ENCODE peak calls at places on chromosomes 2 and 18, in eight cellular contexts. O is heart left ventricle, H is fibroblast of lung, A is H9, B is kidney, X is A549, J is body of pancreas, C is tibial artery. F is an unnamed sample.

GRCh38 chr2:70440621-70441020 is 113.0 kb downstream of the TGFA start:
- DNase-seq in O (no peak), H (no peak), A (peak), B (no peak), X (no peak), J (no peak), C (no peak), F (peak)

GRCh38 chr18:70221156-70221910 is 15.8 kb upstream of the RTTN start:
- DNase-seq in O (peak), H (no peak), A (peak), B (no peak), X (no peak), J (no peak), C (no peak), F (no peak)

GRCh38 chr2:675982-676646 is 1.1 kb downstream of the TMEM18 start:
- DNase-seq in O (peak), H (peak), A (peak), B (peak), X (peak), J (peak), C (peak), F (no peak)

GRCh38 chr2:95384854-95385569 is 17.5 kb upstream of the FAHD2A start:
- DNase-seq in O (no peak), H (peak), A (peak), B (peak), X (no peak), J (no peak), C (peak), F (peak)

GRCh38 chr2:97697252-97698235 is 15.8 kb upstream of the ZAP70 start:
- DNase-seq in O (peak), H (peak), A (peak), B (peak), X (peak), J (peak), C (peak), F (peak)

GRCh38 chr2:27407798-27408491 is 1.4 kb downstream of the PPM1G start:
- DNase-seq in O (no peak), H (peak), A (peak), B (no peak), X (peak), J (no peak), C (no peak), F (no peak)

GRCh38 chr2:67880291-67880761 is 182.5 kb downstream of the C1D start:
- DNase-seq in O (no peak), H (no peak), A (no peak), B (peak), X (no peak), J (peak), C (peak), F (no peak)

GRCh38 chr2:177254433-177255226 is 9.9 kb downstream of the NFE2L2 start:
- DNase-seq in O (peak), H (no peak), A (peak), B (no peak), X (no peak), J (peak), C (no peak), F (no peak)

GRCh38 chr18:58290059-58290747 is 246.2 kb downstream of the NEDD4L start:
- DNase-seq in O (no peak), H (peak), A (no peak), B (no peak), X (no peak), J (no peak), C (no peak), F (no peak)

GRCh38 chr18:36762074-36762473 is 66.7 kb downstream of the TPGS2 start:
- DNase-seq in O (no peak), H (no peak), A (no peak), B (no peak), X (no peak), J (no peak), C (no peak), F (no peak)

GRCh38 chr18:36411745-36412168 is 114.2 kb downstream of the FHOD3 start:
- DNase-seq in O (no peak), H (peak), A (peak), B (no peak), X (no peak), J (no peak), C (no peak), F (no peak)

GRCh38 chr2:95344208-95344570 is 47.0 kb downstream of the KCNIP3 start:
- DNase-seq in O (no peak), H (no peak), A (no peak), B (peak), X (no peak), J (no peak), C (peak), F (no peak)

GRCh38 chr2:158890296-158890905 is 78.0 kb upstream of the TANC1 start:
- DNase-seq in O (no peak), H (no peak), A (no peak), B (no peak), X (no peak), J (no peak), C (no peak), F (no peak)

GRCh38 chr2:128405981-128406601 is 87.4 kb upstream of the HS6ST1 start:
- DNase-seq in O (no peak), H (no peak), A (no peak), B (no peak), X (no peak), J (no peak), C (peak), F (peak)

GRCh38 chr2:37625781-37626548 is 45.5 kb downstream of the CDC42EP3 start:
- DNase-seq in O (peak), H (peak), A (no peak), B (peak), X (no peak), J (no peak), C (no peak), F (no peak)

GRCh38 chr2:23418490-23418911 is 33.5 kb downstream of the KLHL29 start:
- DNase-seq in O (no peak), H (peak), A (no peak), B (no peak), X (no peak), J (no peak), C (peak), F (no peak)

GRCh38 chr2:11729362-11730212 is 16.8 kb upstream of the LPIN1 start:
- DNase-seq in O (no peak), H (no peak), A (no peak), B (no peak), X (no peak), J (no peak), C (no peak), F (no peak)

GRCh38 chr2:73925033-73925704 is 1.5 kb upstream of the DGUOK start:
- DNase-seq in O (no peak), H (no peak), A (peak), B (no peak), X (no peak), J (no peak), C (no peak), F (no peak)

GRCh38 chr2:148994341-148994740 is 44.2 kb upstream of the LYPD6B start:
- DNase-seq in O (no peak), H (no peak), A (no peak), B (no peak), X (no peak), J (peak), C (no peak), F (no peak)

GRCh38 chr18:56977771-56978170 is 169.1 kb upstream of the BOD1L2 start:
- DNase-seq in O (no peak), H (no peak), A (no peak), B (no peak), X (no peak), J (no peak), C (no peak), F (no peak)

GRCh38 chr2:36707050-36707449 is 10.5 kb downstream of the VIT start:
- DNase-seq in O (peak), H (no peak), A (no peak), B (no peak), X (no peak), J (no peak), C (no peak), F (peak)

GRCh38 chr18:62863629-62864028 is 148.3 kb downstream of the PHLPP1 start:
- DNase-seq in O (no peak), H (peak), A (no peak), B (no peak), X (no peak), J (no peak), C (no peak), F (no peak)

GRCh38 chr18:58863539-58864145 is 1.0 kb upstream of the ZNF532 start:
- DNase-seq in O (peak), H (peak), A (no peak), B (peak), X (no peak), J (peak), C (peak), F (no peak)

GRCh38 chr2:151816858-151817257 is 11.4 kb downstream of the ARL5A start:
- DNase-seq in O (no peak), H (no peak), A (no peak), B (no peak), X (no peak), J (no peak), C (no peak), F (no peak)

GRCh38 chr2:186558512-186559276 is 31.2 kb upstream of the ITGAV start:
- DNase-seq in O (no peak), H (no peak), A (no peak), B (no peak), X (no peak), J (no peak), C (no peak), F (no peak)

GRCh38 chr2:144596074-144596871 is 76.4 kb upstream of the ZEB2 start:
- DNase-seq in O (no peak), H (peak), A (no peak), B (no peak), X (peak), J (no peak), C (no peak), F (no peak)

GRCh38 chr2:135820003-135820618 is 16.9 kb downstream of the LCT start:
- DNase-seq in O (no peak), H (no peak), A (no peak), B (no peak), X (no peak), J (no peak), C (no peak), F (no peak)

GRCh38 chr2:4020153-4020552 is 316.8 kb downstream of the DCDC2C start:
- DNase-seq in O (no peak), H (peak), A (no peak), B (no peak), X (no peak), J (no peak), C (no peak), F (no peak)

GRCh38 chr2:225600865-225601264 is 201.4 kb downstream of the NYAP2 start:
- DNase-seq in O (no peak), H (no peak), A (no peak), B (no peak), X (no peak), J (no peak), C (no peak), F (no peak)

GRCh38 chr2:161592713-161593112 is 31.5 kb upstream of the SLC4A10 start:
- DNase-seq in O (no peak), H (no peak), A (no peak), B (no peak), X (no peak), J (no peak), C (no peak), F (no peak)

GRCh38 chr18:12092398-12093229 is 1.0 kb upstream of the ANKRD62 start:
- DNase-seq in O (peak), H (no peak), A (peak), B (peak), X (peak), J (peak), C (no peak), F (no peak)
- TF ChIP-seq CTCF in O (no peak), H (no peak), A (peak), B (no peak), X (peak), J (peak), C (no peak), F (no peak)

GRCh38 chr2:217429981-217430500 is 570.2 kb upstream of the TNP1 start:
- DNase-seq in O (no peak), H (peak), A (no peak), B (no peak), X (no peak), J (no peak), C (no peak), F (no peak)
- H3K27ac ChIP-seq in O (no peak), H (no peak), A (no peak), B (no peak), X (no peak), J (no peak), C (no peak), F (no peak)

DNA sequence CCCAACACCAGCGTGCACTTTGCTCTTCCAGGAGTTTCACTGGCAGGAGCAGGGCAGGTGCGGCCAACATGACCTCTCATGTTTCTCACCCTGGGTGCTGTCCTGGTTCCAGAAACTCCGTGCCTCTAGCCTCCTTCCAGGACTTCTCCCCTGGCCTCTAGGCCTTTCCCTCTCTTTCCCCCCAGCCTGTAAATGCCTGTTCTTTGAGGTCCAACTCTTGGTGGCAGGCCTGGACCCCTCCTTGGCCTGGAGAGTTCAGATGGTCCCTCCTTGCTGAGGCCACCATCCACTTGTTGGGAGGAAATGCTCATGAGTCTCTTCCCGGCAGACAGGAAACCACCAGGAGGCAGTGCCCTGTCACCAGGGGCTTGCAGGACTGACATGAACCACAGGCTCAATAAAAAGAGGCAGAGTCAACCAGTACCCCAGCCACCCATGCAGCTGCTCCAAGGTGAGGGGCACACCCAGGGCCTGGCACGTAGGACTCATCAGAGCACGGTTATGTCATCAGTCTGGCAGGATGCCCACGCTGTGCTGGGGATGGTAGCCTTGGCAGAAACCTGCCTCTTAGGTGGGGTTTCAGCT is 1.5 kb downstream of the MALL start:
- DNase-seq in O (peak), H (peak), A (no peak), B (peak), X (peak), J (no peak), C (no peak), F (no peak)
- TF ChIP-seq CTCF in O (no peak), H (no peak), A (peak), B (no peak), X (peak), J (no peak), C (no peak), F (peak)

GRCh38 chr2:205700331-205701132 is 18.2 kb downstream of the NRP2 start:
- DNase-seq in O (no peak), H (peak), A (peak), B (no peak), X (peak), J (no peak), C (peak), F (no peak)

GRCh38 chr2:205699554-205700289 is 17.4 kb downstream of the NRP2 start:
- DNase-seq in O (no peak), H (no peak), A (no peak), B (no peak), X (no peak), J (no peak), C (no peak), F (no peak)

GRCh38 chr2:205702576-205702975 is 20.3 kb downstream of the NRP2 start:
- DNase-seq in O (no peak), H (no peak), A (no peak), B (no peak), X (no peak), J (no peak), C (no peak), F (no peak)

GRCh38 chr2:205703471-205703870 is 21.2 kb downstream of the NRP2 start:
- DNase-seq in O (no peak), H (no peak), A (no peak), B (no peak), X (no peak), J (no peak), C (no peak), F (no peak)

DNA sequence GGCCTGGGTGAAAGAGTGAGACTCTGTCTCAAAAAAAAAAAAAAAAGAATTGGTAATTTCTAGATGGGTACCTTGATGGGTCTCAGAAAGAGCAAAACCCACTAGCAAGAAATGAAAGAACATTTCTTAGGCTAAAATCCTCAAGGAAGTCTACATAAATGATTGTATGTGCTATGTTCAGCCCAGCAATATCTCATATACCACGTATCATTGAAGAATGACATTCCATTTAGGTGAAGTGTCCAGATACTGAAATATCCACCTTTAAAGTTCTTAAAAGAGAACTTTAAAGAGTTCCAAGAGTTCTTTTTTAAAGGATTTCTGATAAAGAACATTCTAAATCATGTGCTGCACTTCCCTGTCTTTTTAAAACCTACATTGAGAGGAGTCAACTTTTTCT is 19.2 kb downstream of the NRP2 start:
- DNase-seq in O (no peak), H (no peak), A (no peak), B (no peak), X (no peak), J (no peak), C (no peak), F (no peak)
- H3K27ac ChIP-seq in O (no peak), H (no peak), A (no peak), B (no peak), X (peak), J (no peak), C (peak), F (peak)

GRCh38 chr2:232761301-232761907 is 15.0 kb downstream of the KCNJ13 start:
- DNase-seq in O (no peak), H (peak), A (no peak), B (no peak), X (peak), J (no peak), C (no peak), F (no peak)
- TF ChIP-seq CTCF in O (peak), H (peak), A (peak), B (peak), X (peak), J (peak), C (peak), F (peak)

F was measured in right atrium auricular region.